ENCODE peak calls at places on chromosome 4, in ten cellular contexts. G is hepatocyte; C is DND-41; D is cardiac muscle cell; L is thoracic aorta; Y is uterus; T is mesendoderm; H is PC-3; O is CD4-positive, CD25-positive, alpha-beta regulatory T cell; V is CD8-positive, alpha-beta T cell. K is an unnamed sample.

GRCh38 chr4:16827762-16828724 is 70.4 kb downstream of the LDB2 start:
- DNase-seq in G (no peak), C (no peak), D (peak), L (no peak), Y (peak), T (peak), H (no peak), O (no peak), V (no peak), K (no peak)

GRCh38 chr4:1316537-1317168 is 27.0 kb downstream of the MAEA start:
- DNase-seq in G (no peak), C (no peak), D (no peak), L (no peak), Y (no peak), T (no peak), H (no peak), O (no peak), V (peak), K (no peak)

GRCh38 chr4:73541251-73541650 is 59.7 kb downstream of the AFM start:
- DNase-seq in G (no peak), C (no peak), D (no peak), L (no peak), Y (no peak), T (no peak), H (no peak), O (no peak), V (no peak), K (no peak)

GRCh38 chr4:5839751-5840674 is 52.9 kb downstream of the CRMP1 start:
- DNase-seq in G (no peak), C (no peak), D (peak), L (peak), Y (peak), T (no peak), H (no peak), O (no peak), V (no peak), K (no peak)

GRCh38 chr4:5710962-5711478 is at the start of gene EVC:
- DNase-seq in G (peak), C (no peak), D (peak), L (peak), Y (peak), T (peak), H (peak), O (no peak), V (peak), K (peak)

GRCh38 chr4:88533937-88534750 is 10.6 kb upstream of the PYURF start:
- DNase-seq in G (no peak), C (no peak), D (peak), L (no peak), Y (no peak), T (peak), H (peak), O (no peak), V (no peak), K (peak)

GRCh38 chr4:3369781-3370660 is 71.7 kb upstream of the HGFAC start:
- DNase-seq in G (peak), C (peak), D (peak), L (no peak), Y (peak), T (peak), H (peak), O (peak), V (peak), K (peak)

GRCh38 chr4:14180166-14180565 is 552.6 kb upstream of the BOD1L1 start:
- DNase-seq in G (no peak), C (no peak), D (no peak), L (no peak), Y (no peak), T (no peak), H (no peak), O (no peak), V (no peak), K (no peak)

GRCh38 chr4:33126002-33126401 is 2405.8 kb downstream of the PCDH7 start:
- DNase-seq in G (no peak), C (no peak), D (no peak), L (no peak), Y (no peak), T (no peak), H (no peak), O (no peak), V (no peak), K (no peak)

GRCh38 chr4:20181926-20182325 is 69.8 kb upstream of the SLIT2 start:
- DNase-seq in G (no peak), C (no peak), D (peak), L (no peak), Y (no peak), T (no peak), H (no peak), O (no peak), V (no peak), K (no peak)

GRCh38 chr4:169133932-169134331 is 123.9 kb upstream of the CBR4 start:
- DNase-seq in G (peak), C (no peak), D (no peak), L (no peak), Y (no peak), T (no peak), H (no peak), O (no peak), V (no peak), K (no peak)

GRCh38 chr4:38805530-38806145 is 1.0 kb upstream of the TLR1 start:
- DNase-seq in G (no peak), C (no peak), D (peak), L (no peak), Y (no peak), T (no peak), H (no peak), O (peak), V (no peak), K (no peak)

GRCh38 chr4:119040711-119041185 is 94.9 kb upstream of the MYOZ2 start:
- DNase-seq in G (no peak), C (no peak), D (peak), L (no peak), Y (no peak), T (peak), H (peak), O (no peak), V (no peak), K (peak)

GRCh38 chr4:40321671-40322131 is 13.4 kb upstream of the CHRNA9 start:
- DNase-seq in G (no peak), C (no peak), D (peak), L (no peak), Y (no peak), T (no peak), H (no peak), O (no peak), V (no peak), K (no peak)

GRCh38 chr4:162685401-162685800 is 481.3 kb downstream of the NAF1 start:
- DNase-seq in G (no peak), C (no peak), D (no peak), L (no peak), Y (no peak), T (no peak), H (no peak), O (no peak), V (no peak), K (no peak)

GRCh38 chr4:153713840-153714239 is 29.8 kb downstream of the TLR2 start:
- DNase-seq in G (no peak), C (no peak), D (peak), L (no peak), Y (no peak), T (no peak), H (peak), O (no peak), V (no peak), K (no peak)

GRCh38 chr4:24973471-24974251 is 57.1 kb downstream of the LGI2 start:
- DNase-seq in G (peak), C (no peak), D (no peak), L (no peak), Y (no peak), T (no peak), H (peak), O (no peak), V (no peak), K (no peak)

GRCh38 chr4:70945046-70945445 is 42.9 kb downstream of the MOB1B start:
- DNase-seq in G (no peak), C (no peak), D (no peak), L (no peak), Y (no peak), T (no peak), H (peak), O (no peak), V (no peak), K (no peak)

GRCh38 chr4:165384608-165385007 is 5.8 kb downstream of the CPE start:
- DNase-seq in G (peak), C (no peak), D (peak), L (no peak), Y (no peak), T (peak), H (no peak), O (no peak), V (no peak), K (no peak)

GRCh38 chr4:108320066-108320465 is 151.3 kb upstream of the LEF1 start:
- DNase-seq in G (no peak), C (no peak), D (no peak), L (no peak), Y (no peak), T (no peak), H (no peak), O (no peak), V (no peak), K (no peak)

GRCh38 chr4:150176559-150176958 is 98.3 kb downstream of the DCLK2 start:
- DNase-seq in G (peak), C (no peak), D (peak), L (no peak), Y (no peak), T (no peak), H (no peak), O (no peak), V (no peak), K (peak)

GRCh38 chr4:88230953-88231835 is 53.2 kb downstream of the PPM1K start:
- DNase-seq in G (no peak), C (no peak), D (peak), L (no peak), Y (no peak), T (no peak), H (no peak), O (peak), V (no peak), K (no peak)

GRCh38 chr4:72919937-72920336 is 149.6 kb downstream of the COX18 start:
- DNase-seq in G (no peak), C (no peak), D (peak), L (no peak), Y (no peak), T (no peak), H (peak), O (no peak), V (no peak), K (no peak)

GRCh38 chr4:85860066-85860465 is 385.1 kb downstream of the ARHGAP24 start:
- DNase-seq in G (no peak), C (no peak), D (peak), L (no peak), Y (no peak), T (no peak), H (peak), O (no peak), V (no peak), K (peak)

GRCh38 chr4:108303488-108304177 is 134.9 kb upstream of the LEF1 start:
- DNase-seq in G (no peak), C (no peak), D (no peak), L (no peak), Y (no peak), T (peak), H (peak), O (no peak), V (no peak), K (no peak)

GRCh38 chr4:121758896-121759568 is 5.9 kb downstream of the SMIM43 start:
- DNase-seq in G (no peak), C (no peak), D (peak), L (no peak), Y (no peak), T (no peak), H (peak), O (no peak), V (no peak), K (peak)

DNA sequence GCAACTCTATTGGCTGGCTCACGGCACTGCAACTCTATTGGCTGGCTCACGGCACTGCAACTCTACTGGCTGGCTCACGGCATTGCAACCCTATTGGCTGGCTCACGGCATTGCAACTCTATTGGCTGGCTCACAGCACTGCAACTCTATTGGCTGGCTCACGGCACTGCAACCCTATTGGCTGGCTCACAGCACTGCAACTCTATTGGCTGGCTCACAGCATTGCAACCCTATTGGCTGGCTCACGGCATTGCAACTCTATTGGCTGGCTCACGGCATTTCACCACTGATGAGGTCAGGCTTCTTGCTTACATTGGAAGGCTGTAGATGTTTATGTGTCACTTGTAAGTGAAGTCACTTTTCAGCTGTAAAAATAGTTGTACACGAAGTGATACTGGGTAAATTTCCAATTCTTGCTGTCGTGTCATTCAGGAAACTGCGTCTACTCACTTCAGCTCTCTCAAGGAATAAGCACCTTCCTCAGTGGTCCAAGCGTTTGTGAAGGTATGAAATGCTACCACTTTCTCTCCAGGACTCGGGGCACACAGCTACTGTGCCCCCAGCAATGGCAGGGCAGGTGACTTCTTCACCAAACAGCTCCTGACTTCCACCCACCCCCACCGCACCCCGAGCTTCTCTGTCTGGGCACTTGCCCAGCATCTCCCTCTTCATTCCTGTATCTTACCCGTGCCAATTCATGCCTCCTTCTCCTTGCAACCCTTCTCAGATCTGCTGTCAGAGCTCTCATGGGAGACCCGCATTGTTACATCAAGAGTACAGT is 141.3 kb downstream of the AFAP1 start:
- DNase-seq in G (no peak), C (no peak), D (no peak), L (no peak), Y (no peak), T (peak), H (peak), O (no peak), V (no peak), K (no peak)
- H3K4me3 ChIP-seq in G (no peak), C (no peak), D (no peak), L (peak), Y (no peak), T (no peak), H (no peak), O (no peak), V (no peak), K (no peak)

GRCh38 chr4:107034982-107035710 is 967 bp downstream of the DKK2 start:
- DNase-seq in G (peak), C (no peak), D (peak), L (no peak), Y (peak), T (peak), H (no peak), O (no peak), V (no peak), K (no peak)

GRCh38 chr4:107036602-107037151 is 564 bp upstream of the DKK2 start:
- DNase-seq in G (peak), C (no peak), D (no peak), L (no peak), Y (peak), T (peak), H (no peak), O (no peak), V (no peak), K (no peak)

GRCh38 chr4:107034091-107034698 is 1.9 kb downstream of the DKK2 start:
- DNase-seq in G (peak), C (no peak), D (peak), L (no peak), Y (peak), T (peak), H (no peak), O (peak), V (no peak), K (no peak)

GRCh38 chr4:107035711-107036601 is at the start of gene DKK2:
- DNase-seq in G (peak), C (no peak), D (peak), L (no peak), Y (peak), T (peak), H (no peak), O (no peak), V (no peak), K (no peak)

DNA sequence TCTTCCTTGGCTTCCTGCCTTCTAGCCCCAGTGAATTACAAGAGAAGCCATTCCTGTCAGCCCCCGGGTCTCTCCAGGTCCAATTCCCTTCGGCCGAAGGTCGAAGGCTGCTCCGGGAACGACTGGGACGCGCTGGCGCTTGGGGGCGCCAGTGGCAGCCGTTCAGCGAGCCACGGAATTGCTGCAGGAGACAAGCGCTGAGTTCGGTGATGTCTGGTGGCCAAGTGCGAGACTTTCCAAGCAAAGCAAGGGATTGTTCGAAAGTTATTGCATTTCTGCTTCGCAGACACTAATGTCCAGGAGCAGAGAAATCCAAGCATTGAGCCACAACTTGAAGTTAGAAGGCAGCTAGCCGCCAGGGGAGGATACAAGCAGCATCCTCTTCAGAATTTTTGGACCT is 1.1 kb upstream of the DKK2 start:
- DNase-seq in G (peak), C (no peak), D (peak), L (no peak), Y (peak), T (peak), H (peak), O (no peak), V (no peak), K (no peak)
- H3K4me3 ChIP-seq in G (peak), C (no peak), D (no peak), L (peak), Y (no peak), T (no peak), H (no peak), O (no peak), V (no peak), K (peak)

GRCh38 chr4:46993075-46994006 is at the start of gene GABRA4:
- DNase-seq in G (peak), C (no peak), D (no peak), L (no peak), Y (no peak), T (peak), H (no peak), O (no peak), V (no peak), K (no peak)

GRCh38 chr4:46992338-46992737 is 1.0 kb downstream of the GABRA4 start:
- DNase-seq in G (no peak), C (no peak), D (no peak), L (no peak), Y (no peak), T (no peak), H (no peak), O (no peak), V (no peak), K (no peak)

GRCh38 chr4:46999584-46999983 is 6.2 kb upstream of the GABRA4 start:
- DNase-seq in G (no peak), C (no peak), D (peak), L (no peak), Y (no peak), T (no peak), H (no peak), O (no peak), V (no peak), K (no peak)

DNA sequence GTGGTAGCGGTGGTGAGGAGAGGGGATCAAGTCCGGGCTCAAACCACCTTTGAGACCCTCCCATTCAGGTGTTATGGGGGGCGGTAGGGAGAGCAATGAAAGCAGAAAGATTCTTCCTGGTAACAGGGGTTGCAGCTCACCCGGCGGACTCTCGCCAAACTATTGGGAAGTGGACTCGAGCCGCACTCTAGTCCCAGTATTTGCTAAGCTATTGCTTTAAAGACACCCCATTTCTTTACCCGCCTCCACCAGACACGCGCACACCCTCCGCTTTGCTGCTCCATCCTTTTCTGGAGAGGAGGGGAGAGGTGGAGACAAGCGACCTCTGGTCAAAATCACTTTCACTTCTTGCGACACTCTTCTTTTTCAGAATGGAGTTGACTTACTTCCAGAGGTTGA is 625 bp upstream of the GABRA4 start:
- DNase-seq in G (no peak), C (no peak), D (no peak), L (no peak), Y (no peak), T (no peak), H (no peak), O (no peak), V (no peak), K (no peak)
- H3K4me3 ChIP-seq in G (no peak), C (no peak), D (peak), L (peak), Y (no peak), T (no peak), H (no peak), O (peak), V (no peak), K (peak)

GRCh38 chr4:48173055-48173991 is 39.3 kb upstream of the TXK start:
- DNase-seq in G (peak), C (no peak), D (peak), L (no peak), Y (peak), T (peak), H (peak), O (no peak), V (no peak), K (peak)
- H3K4me3 ChIP-seq in G (no peak), C (no peak), D (no peak), L (no peak), Y (no peak), T (no peak), H (no peak), O (no peak), V (no peak), K (no peak)

DNA sequence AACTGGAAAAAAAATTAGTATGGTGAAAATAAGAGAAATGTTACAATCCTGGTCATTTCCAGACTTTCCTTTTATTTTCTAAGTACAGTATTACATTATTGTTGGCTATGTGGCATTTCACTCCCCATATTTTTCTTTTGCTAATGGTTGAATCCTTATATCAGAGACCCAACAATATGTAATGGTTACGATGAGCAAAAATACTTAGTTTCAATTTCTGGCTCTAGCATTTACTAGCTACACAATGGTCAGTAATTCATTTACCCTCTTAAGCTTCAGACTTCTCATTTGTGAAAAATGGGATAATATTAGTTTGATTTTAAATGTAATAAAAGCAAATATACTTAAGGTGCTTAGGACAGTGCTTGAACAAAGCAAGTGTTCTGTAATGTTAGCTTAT is 942.9 kb upstream of the PABPC4L start:
- DNase-seq in G (no peak), C (no peak), D (no peak), L (no peak), Y (no peak), T (no peak), H (no peak), O (no peak), V (no peak), K (no peak)
- H3K4me3 ChIP-seq in G (no peak), C (no peak), D (no peak), L (no peak), Y (no peak), T (no peak), H (peak), O (no peak), V (no peak), K (no peak)

GRCh38 chr4:90069151-90069550 is 58.0 kb upstream of the CCSER1 start:
- DNase-seq in G (no peak), C (no peak), D (peak), L (no peak), Y (no peak), T (peak), H (peak), O (no peak), V (no peak), K (no peak)
- H3K4me3 ChIP-seq in G (no peak), C (no peak), D (no peak), L (no peak), Y (no peak), T (no peak), H (no peak), O (no peak), V (no peak), K (no peak)

GRCh38 chr4:55634417-55635128 is 1.5 kb downstream of the NMU start:
- DNase-seq in G (no peak), C (no peak), D (no peak), L (no peak), Y (no peak), T (peak), H (no peak), O (no peak), V (no peak), K (no peak)
- H3K4me3 ChIP-seq in G (no peak), C (no peak), D (peak), L (no peak), Y (no peak), T (no peak), H (peak), O (no peak), V (no peak), K (no peak)

DNA sequence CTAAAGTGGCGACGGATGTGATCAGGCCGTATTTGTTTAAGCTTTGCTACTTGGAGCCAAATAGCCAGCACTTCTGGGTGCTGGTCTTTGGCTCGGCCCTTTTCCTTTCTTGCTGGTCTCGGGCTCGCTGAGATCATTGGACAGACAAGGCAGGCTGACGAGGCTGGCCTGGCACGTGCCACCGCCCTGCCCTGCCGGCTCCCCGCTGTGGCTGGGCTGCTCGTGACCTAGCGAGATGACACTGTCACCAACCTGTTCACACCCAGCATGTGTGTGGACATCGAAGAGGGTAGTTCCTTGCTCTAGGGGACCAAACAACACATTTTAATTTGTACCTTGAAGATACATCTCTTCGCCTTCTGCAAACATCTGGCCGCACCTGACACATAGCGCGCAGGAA is 98.0 kb downstream of the ABLIM2 start:
- DNase-seq in G (no peak), C (no peak), D (no peak), L (no peak), Y (no peak), T (no peak), H (no peak), O (no peak), V (peak), K (no peak)
- H3K4me3 ChIP-seq in G (no peak), C (no peak), D (no peak), L (no peak), Y (no peak), T (no peak), H (no peak), O (no peak), V (no peak), K (no peak)

K was measured in skeletal muscle cell.